ENCODE peak calls at places on chromosomes 7 and 10, in eight cellular contexts. J, Q, P, O, A, I, U and W are unnamed samples.

GRCh38 chr7:140019172-140019571 is 43.6 kb downstream of the PARP12 start:
- DNase-seq in P (no peak), I (no peak), O (no peak), J (no peak), Q (no peak), A (no peak), U (no peak), W (no peak)

GRCh38 chr10:98167191-98167590 is 32.7 kb downstream of the R3HCC1L start:
- DNase-seq in O (no peak), P (peak; percentile 48), A (no peak), U (no peak), I (no peak), J (no peak), Q (no peak), W (no peak)

GRCh38 chr7:16726189-16726588 is 27.4 kb upstream of the TSPAN13 start:
- DNase-seq in P (no peak), J (no peak), U (no peak), Q (no peak), O (no peak), A (no peak), I (no peak), W (no peak)

GRCh38 chr10:130745831-130746230 is 565.7 kb downstream of the TCERG1L start:
- DNase-seq in A (no peak), Q (no peak), U (no peak), O (no peak), J (no peak), I (no peak), P (no peak), W (no peak)

GRCh38 chr10:133442191-133442966 is 11.4 kb upstream of the SCART1 start:
- DNase-seq in Q (no peak), U (no peak), J (no peak), O (peak; percentile 12), P (no peak), I (no peak), A (no peak), W (no peak)

GRCh38 chr10:76049581-76050290 is 618.3 kb downstream of the LRMDA start:
- DNase-seq in I (no peak), O (no peak), J (no peak), U (peak; percentile 46), Q (peak; percentile 18), A (peak; percentile 2), P (no peak), W (no peak)

GRCh38 chr7:79293655-79294142 is 159.8 kb downstream of the MAGI2 start:
- DNase-seq in I (no peak), U (peak; percentile 71), Q (peak; percentile 90), P (no peak), O (no peak), J (no peak), A (no peak), W (no peak)

GRCh38 chr10:95430231-95430951 is 130.8 kb downstream of the SORBS1 start:
- DNase-seq in O (peak; percentile 25), A (peak; percentile 71), Q (peak; percentile 62), J (peak; percentile 80), P (peak; percentile 66), I (peak; percentile 71), U (peak; percentile 62), W (peak; percentile 28)

GRCh38 chr10:11414314-11415038 is 197.0 kb downstream of the USP6NL start:
- DNase-seq in I (no peak), A (no peak), J (no peak), Q (no peak), P (no peak), U (no peak), O (no peak), W (no peak)

GRCh38 chr7:120550494-120551048 is 277.6 kb downstream of the KCND2 start:
- DNase-seq in Q (peak; percentile 8), P (no peak), A (peak; percentile 35), I (no peak), O (no peak), J (no peak), U (no peak), W (no peak)

GRCh38 chr10:125768217-125768616 is 7.4 kb downstream of the MMP21 start:
- DNase-seq in U (peak; percentile 49), A (peak; percentile 36), Q (no peak), J (peak; percentile 35), O (no peak), P (no peak), I (peak; percentile 28), W (no peak)

GRCh38 chr7:100029591-100029990 is 14.2 kb downstream of the ZKSCAN1 start:
- DNase-seq in A (no peak), U (no peak), O (no peak), J (no peak), P (no peak), I (no peak), Q (peak; percentile 18), W (no peak)

GRCh38 chr10:132866601-132867381 is 75.6 kb downstream of the CFAP46 start:
- DNase-seq in U (no peak), J (no peak), Q (no peak), O (no peak), A (no peak), I (no peak), P (no peak), W (no peak)

GRCh38 chr7:50449501-50449880 is 659 bp downstream of the FIGNL1 start:
- DNase-seq in U (no peak), O (no peak), P (peak; percentile 29), Q (no peak), J (no peak), I (no peak), A (no peak), W (no peak)

GRCh38 chr7:88927-89921 is 103.1 kb upstream of the FAM20C start:
- DNase-seq in J (no peak), O (no peak), A (peak; percentile 97), Q (peak; percentile 92), P (no peak), I (no peak), U (peak; percentile 90), W (no peak)

GRCh38 chr7:50283206-50283605 is 21.3 kb upstream of the IKZF1 start:
- DNase-seq in J (no peak), A (no peak), O (no peak), P (no peak), U (no peak), I (no peak), Q (no peak), W (no peak)

GRCh38 chr10:5943536-5943935 is 33.8 kb downstream of the IL15RA start:
- DNase-seq in A (peak; percentile 91), I (no peak), U (peak; percentile 51), P (no peak), J (peak; percentile 34), Q (no peak), O (no peak), W (no peak)

GRCh38 chr10:113007821-113008220 is 57.8 kb downstream of the TCF7L2 start:
- DNase-seq in I (no peak), P (no peak), A (peak; percentile 64), O (no peak), U (no peak), J (no peak), Q (no peak), W (no peak)

GRCh38 chr7:151010307-151011096 is 13.8 kb downstream of the ATG9B start:
- DNase-seq in I (peak; percentile 69), O (no peak), U (no peak), Q (no peak), A (peak; percentile 34), J (peak; percentile 79), P (no peak), W (no peak)

GRCh38 chr10:89525556-89525955 is 9.8 kb downstream of the SLC16A12 start:
- DNase-seq in U (no peak), Q (no peak), I (no peak), J (no peak), P (no peak), A (no peak), O (no peak), W (no peak)

GRCh38 chr7:109190766-109191165 is 621.1 kb downstream of the DNAJB9 start:
- DNase-seq in U (no peak), J (no peak), I (no peak), Q (no peak), P (no peak), A (no peak), O (no peak), W (no peak)

GRCh38 chr10:5147255-5147980 is 37.5 kb downstream of the AKR1C8 start:
- DNase-seq in A (no peak), U (no peak), P (no peak), O (no peak), I (no peak), Q (no peak), J (no peak), W (no peak)

GRCh38 chr7:127928222-127928621 is 103.0 kb downstream of the LRRC4 start:
- DNase-seq in I (no peak), J (no peak), U (no peak), A (no peak), Q (no peak), O (no peak), P (no peak), W (no peak)

GRCh38 chr10:123153486-123154091 is 613 bp upstream of the BUB3 start:
- DNase-seq in A (no peak), I (no peak), J (no peak), Q (no peak), U (no peak), P (no peak), O (no peak), W (no peak)
- H3K4me1 ChIP-seq in A (peaks cover 25% of the 10 kb centered on the region), I (peaks cover 19% of the 10 kb centered on the region), J (peaks cover 36% of the 10 kb centered on the region), Q (peaks cover 48% of the 10 kb centered on the region), U (peaks cover 4% of the 10 kb centered on the region), P (peaks cover 47% of the 10 kb centered on the region), O (peaks cover 48% of the 10 kb centered on the region), W (peaks cover 73% of the 10 kb centered on the region)

GRCh38 chr7:25894902-25895791 is 256.9 kb upstream of the NFE2L3 start:
- DNase-seq in O (peak; percentile 81), I (peak; percentile 76), J (peak; percentile 78), P (peak; percentile 70), U (peak; percentile 11), Q (peak; percentile 17), A (peak; percentile 57), W (peak; percentile 46)
- H3K4me3 ChIP-seq in O (peak overlapping the region; percentile 24), I (peak overlapping the region; percentile 4), J (peak overlapping the region; percentile 64), P (peak overlapping the region; percentile 15), U (peak overlapping the region; percentile 42), Q (no peak overlapping the region), A (peak overlapping the region; percentile 61), W (peak overlapping the region; percentile 30)

DNA sequence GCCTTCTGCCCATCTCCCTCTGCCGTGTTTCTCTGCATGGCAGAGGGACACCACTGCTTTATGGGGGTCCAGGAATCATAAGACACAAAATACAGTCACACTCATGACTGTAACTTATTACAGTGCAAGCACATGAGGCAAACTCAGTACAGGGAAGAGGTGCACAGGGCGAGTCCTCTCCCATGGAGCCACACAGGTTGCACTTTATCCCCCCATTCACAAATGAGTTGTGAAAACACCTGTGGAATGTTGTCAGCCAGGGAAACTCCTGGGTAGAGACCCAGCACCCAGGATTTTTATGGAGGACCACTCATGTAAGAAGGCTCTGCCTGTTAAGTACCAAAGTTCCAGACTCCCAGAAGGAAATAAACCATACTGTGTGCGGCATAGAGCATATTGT is 107.2 kb upstream of the GJD4 start:
- DNase-seq in A (no peak), I (no peak), P (no peak), Q (no peak), U (no peak), O (no peak), J (no peak), W (no peak)
- H3K4me1 ChIP-seq in A (peaks cover 11% of the 10 kb centered on the region), I (peaks cover 15% of the 10 kb centered on the region), P (peaks cover 94% of the 10 kb centered on the region), Q (peaks cover 10% of the 10 kb centered on the region), U (no peaks in the 10 kb centered on the region), O (peaks cover 37% of the 10 kb centered on the region), J (peaks cover 23% of the 10 kb centered on the region), W (peaks cover 13% of the 10 kb centered on the region)

DNA sequence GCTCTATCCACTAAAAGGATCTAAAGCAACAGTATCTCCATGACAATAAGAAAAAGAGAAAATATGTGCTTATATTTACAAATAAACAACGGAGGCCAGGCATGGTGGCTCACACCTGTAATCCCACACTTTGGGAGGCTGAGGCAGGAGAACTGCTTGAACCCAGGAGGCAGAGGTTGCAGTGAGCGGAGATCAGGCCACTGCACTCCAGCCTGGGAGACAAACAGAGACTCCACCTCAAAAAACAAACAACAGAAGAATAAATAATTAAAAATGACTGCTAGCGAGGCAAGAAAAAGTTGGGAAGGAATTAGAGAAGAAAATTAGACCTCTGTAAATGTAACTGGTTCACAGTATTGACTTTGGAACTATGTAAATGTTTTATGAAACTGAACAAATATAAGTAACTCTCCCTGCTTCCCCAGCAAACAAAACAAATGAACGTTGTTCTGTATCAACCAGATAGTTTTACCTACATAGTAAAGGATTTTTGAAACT is 17.1 kb downstream of the TRIM24 start:
- DNase-seq in J (no peak), Q (no peak), O (no peak), I (no peak), A (no peak), U (no peak), P (no peak), W (no peak)
- H3K4me3 ChIP-seq in J (no peak overlapping the region), Q (no peak overlapping the region), O (no peak overlapping the region), I (no peak overlapping the region), A (no peak overlapping the region), U (no peak overlapping the region), P (no peak overlapping the region), W (no peak overlapping the region)